ENCODE peak calls at places on chromosome 21, in five cellular contexts. P is mesendoderm, K is prostate gland, Z is transverse colon, D is upper lobe of right lung. M is an unnamed sample.

GRCh38 chr21:22544747-22545146 is 1546.5 kb downstream of the NCAM2 start:
- DNase-seq in D (no peak), Z (no peak), P (peak; percentile 37), K (no peak), M (no peak)

GRCh38 chr21:20882462-20883415 is 115.5 kb upstream of the NCAM2 start:
- DNase-seq in D (no peak), Z (peak; percentile 21), P (peak; percentile 64), K (no peak), M (peak; percentile 24)

GRCh38 chr21:26136686-26137085 is 33.9 kb downstream of the APP start:
- DNase-seq in D (no peak), P (no peak), K (no peak), Z (no peak), M (no peak)

GRCh38 chr21:16169102-16169511 is 439.3 kb downstream of the USP25 start:
- DNase-seq in D (no peak), P (no peak), Z (no peak), K (no peak), M (no peak)

GRCh38 chr21:31457675-31458074 is 113.6 kb upstream of the TIAM1 start:
- DNase-seq in P (peak; percentile 81), Z (no peak), K (no peak), D (no peak), M (peak; percentile 68)

GRCh38 chr21:38804617-38805281 is 980 bp upstream of the ETS2 start:
- DNase-seq in P (no peak), Z (peak; percentile 86), D (peak; percentile 91), K (peak; percentile 72), M (peak; percentile 86)

GRCh38 chr21:42233067-42233981 is 14.4 kb downstream of the ABCG1 start:
- DNase-seq in D (peak; percentile 85), P (peak; percentile 61), Z (peak; percentile 77), K (peak; percentile 69), M (peak; percentile 60)

GRCh38 chr21:37233551-37234146 is 33.5 kb downstream of the VPS26C start:
- DNase-seq in D (no peak), P (no peak), Z (no peak), K (no peak), M (no peak)

DNA sequence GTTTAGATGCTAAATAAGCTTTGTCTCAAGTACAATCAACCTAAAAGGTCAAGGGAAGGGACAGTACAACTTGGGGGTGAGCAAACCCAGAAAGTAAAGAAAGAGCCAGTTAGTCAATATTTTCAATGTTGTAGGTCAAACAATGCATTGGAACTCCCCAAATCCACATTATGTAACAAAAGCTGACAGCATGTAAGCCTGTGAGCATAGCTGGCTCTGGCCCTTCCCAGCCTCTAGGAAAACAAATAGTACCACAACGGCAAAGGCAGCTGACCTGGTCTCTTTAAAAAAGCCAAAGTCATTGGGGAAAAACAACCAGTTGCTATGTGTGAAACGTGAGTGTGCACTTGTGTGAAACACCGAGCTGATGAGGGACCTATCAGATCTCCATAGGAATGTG is 3.4 kb downstream of the CBR1 start:
- DNase-seq in Z (no peak), K (peak; percentile 31), D (no peak), P (no peak), M (no peak)
- H3K4me3 ChIP-seq in Z (no peak overlapping the region), K (no peak overlapping the region), D (no peak overlapping the region), P (no peak overlapping the region), M (no peak overlapping the region)

DNA sequence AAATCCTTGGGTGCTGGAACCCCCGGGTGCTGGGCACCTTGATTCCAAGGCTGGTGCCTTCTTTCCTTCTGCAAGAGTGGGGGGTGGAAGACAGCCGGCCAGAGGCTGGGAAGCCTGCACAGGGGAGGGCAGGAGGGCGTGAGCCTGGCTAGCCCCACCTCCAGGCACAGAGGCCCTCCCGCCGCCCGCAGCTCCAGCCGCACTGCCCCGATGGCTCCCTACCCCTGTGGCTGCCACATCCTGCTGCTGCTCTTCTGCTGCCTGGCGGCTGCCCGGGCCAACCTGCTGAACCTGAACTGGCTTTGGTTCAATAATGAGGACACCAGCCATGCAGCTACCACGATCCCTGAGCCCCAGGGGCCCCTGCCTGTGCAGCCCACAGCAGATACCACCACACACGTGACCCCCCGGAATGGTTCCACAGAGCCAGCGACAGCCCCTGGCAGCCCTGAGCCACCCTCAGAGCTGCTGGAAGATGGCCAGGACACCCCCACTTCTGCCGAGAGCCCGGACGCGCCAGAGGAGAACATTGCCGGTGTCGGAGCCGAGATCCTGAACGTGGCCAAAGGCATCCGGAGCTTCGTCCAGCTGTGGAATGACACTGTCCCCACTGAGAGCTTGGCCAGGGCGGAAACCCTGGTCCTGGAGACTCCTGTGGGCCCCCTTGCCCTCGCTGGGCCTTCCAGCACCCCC is 50.5 kb downstream of the COL18A1 start:
- DNase-seq in P (no peak), K (peak; percentile 61), D (no peak), Z (no peak), M (peak; percentile 83)
- H3K36me3 ChIP-seq in P (no peaks in the 10 kb centered on the region), K (no peaks in the 10 kb centered on the region), D (no peaks in the 10 kb centered on the region), Z (no peaks in the 10 kb centered on the region), M (no peaks in the 10 kb centered on the region)

DNA sequence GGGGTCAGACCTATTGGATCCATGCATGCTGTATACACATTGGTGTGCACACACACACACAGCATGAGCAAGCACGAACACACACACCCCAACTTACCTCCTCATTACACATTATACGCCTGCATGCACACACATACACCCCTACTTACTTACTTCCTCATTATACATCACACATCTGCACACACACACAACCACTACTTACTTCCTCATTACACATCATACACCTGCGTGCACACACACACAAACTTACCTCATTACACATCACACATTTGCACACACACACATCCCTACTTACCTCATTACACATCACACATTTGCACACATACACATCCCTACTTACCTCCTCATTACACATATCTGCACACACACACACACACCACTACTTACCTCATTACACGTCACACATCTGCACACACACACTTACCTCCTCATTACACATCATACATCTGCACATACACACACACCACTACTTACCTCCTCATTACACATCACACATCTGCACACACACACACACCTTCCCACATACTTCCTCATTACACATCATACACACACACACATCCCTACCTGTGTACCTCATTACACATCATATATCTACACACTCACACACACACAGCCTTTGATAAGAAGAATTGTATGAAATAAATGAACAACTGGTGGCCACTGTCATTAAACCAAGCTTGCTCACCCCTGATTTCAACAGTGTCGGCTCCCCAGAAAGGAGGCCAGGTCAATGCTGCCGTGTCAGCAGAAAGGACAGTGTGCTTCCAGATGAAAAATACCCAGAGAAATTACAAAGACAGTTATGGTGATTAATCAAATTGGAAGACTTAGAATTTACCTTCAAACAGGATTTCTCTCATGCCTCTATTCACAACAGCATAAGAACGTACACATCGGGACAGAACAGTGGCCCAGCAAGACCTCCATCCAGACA is 117.8 kb downstream of the SETD4 start:
- DNase-seq in K (no peak), D (no peak), Z (no peak), P (no peak), M (no peak)
- H3K27me3 ChIP-seq in K (no peaks in the 10 kb centered on the region), D (no peaks in the 10 kb centered on the region), Z (no peaks in the 10 kb centered on the region), P (no peaks in the 10 kb centered on the region), M (no peaks in the 10 kb centered on the region)

GRCh38 chr21:33127154-33127893 is 57.4 kb downstream of the OLIG1 start:
- DNase-seq in Z (peak; percentile 50), K (peak; percentile 64), P (peak; percentile 84), D (peak; percentile 77), M (peak; percentile 82)
- H3K4me3 ChIP-seq in Z (no peak overlapping the region), K (peak overlapping the region; percentile 12), P (no peak overlapping the region), D (peak overlapping the region; percentile 25), M (no peak overlapping the region)

DNA sequence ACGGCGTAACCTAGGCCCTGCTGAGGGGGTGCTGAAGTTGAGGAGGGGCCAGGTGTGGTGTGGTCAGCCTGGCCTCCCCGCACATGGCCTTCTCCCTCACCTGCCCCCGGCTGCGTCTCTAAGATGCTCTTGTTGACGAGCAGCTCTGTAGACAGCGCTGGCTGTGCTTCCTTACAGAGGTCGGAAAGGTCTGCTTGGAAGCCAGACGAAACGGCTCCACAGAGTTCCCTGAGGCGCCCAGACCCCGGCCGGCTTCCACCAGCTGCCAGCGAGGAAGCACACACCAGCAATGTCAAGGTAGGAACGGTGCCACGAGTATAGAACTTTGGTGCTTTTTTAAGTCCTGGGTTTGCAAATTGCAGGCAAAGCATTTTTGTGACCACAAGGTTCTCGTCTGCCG is 18.8 kb upstream of the DIP2A start:
- DNase-seq in P (no peak), Z (no peak), D (no peak), K (no peak), M (peak; percentile 38)
- H3K36me3 ChIP-seq in P (peaks cover 11% of the 10 kb centered on the region), Z (peaks cover 23% of the 10 kb centered on the region), D (peaks cover 71% of the 10 kb centered on the region), K (no peaks in the 10 kb centered on the region), M (peaks cover 15% of the 10 kb centered on the region)

GRCh38 chr21:34887729-34888568 is 161.2 kb downstream of the RUNX1 start:
- DNase-seq in D (peak; percentile 89), Z (peak; percentile 77), P (peak; percentile 68), K (peak; percentile 62), M (peak; percentile 57)
- H3K27me3 ChIP-seq in D (peaks cover 23% of the 10 kb centered on the region), Z (peaks cover 43% of the 10 kb centered on the region), P (peaks cover 19% of the 10 kb centered on the region), K (no peaks in the 10 kb centered on the region), M (peaks cover 87% of the 10 kb centered on the region)

DNA sequence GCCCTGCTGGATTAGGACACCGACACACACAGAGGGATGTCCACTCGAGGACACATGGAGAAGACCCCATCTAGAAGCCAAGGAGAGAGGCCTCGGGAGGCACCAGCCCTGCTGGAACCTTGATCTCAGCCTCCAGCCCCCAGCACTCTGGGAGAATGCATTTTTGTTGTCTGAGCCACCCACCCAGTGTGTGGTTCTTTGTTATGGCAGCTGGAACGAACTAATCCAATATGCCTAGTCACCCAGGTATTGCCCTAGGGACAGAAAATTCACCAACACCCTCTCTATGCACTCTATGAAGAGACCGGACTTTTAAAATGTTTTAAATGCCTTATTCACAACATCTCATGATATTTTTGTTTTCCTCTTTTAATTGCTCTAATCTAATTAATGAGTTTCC is 117.4 kb downstream of the CRYAA start:
- DNase-seq in K (no peak), P (no peak), Z (no peak), D (no peak), M (no peak)
- H3K4me3 ChIP-seq in K (no peak overlapping the region), P (no peak overlapping the region), Z (no peak overlapping the region), D (no peak overlapping the region), M (no peak overlapping the region)